ENCODE peak calls at places on chromosomes 5 and 9, in nine cellular contexts. P is NCI-H345; D is adipocyte; Z is hippocampal formation; L is posterior cingulate gyrus; O is cardiac muscle cell; E is activated CD4-positive, alpha-beta T cell treated with anti-CD3 and anti-CD28 coated beads, Interleukin-2, amount 50 U/mL, for 4 hours; N is stimulated activated naive CD4-positive, alpha-beta T cell; F is NCI-H2029. Y is an unnamed sample.
A peak's percentile ranks its signal among the peaks of the same experiment; 100 is the strongest.

GRCh38 chr9:70229579-70229978 is 29.2 kb upstream of the SMC5 start:
- DNase-seq in P (no peak), D (peak; percentile 77), Z (no peak), L (no peak), O (no peak), E (no peak), N (no peak), F (no peak), Y (peak; percentile 18)

GRCh38 chr9:89122944-89123343 is 55.7 kb downstream of the SHC3 start:
- DNase-seq in P (no peak), D (peak; percentile 91), Z (no peak), L (no peak), O (no peak), E (no peak), N (no peak), F (no peak), Y (no peak)

GRCh38 chr5:37837101-37838032 is 2.5 kb downstream of the GDNF start:
- DNase-seq in P (peak; percentile 38), D (peak; percentile 96), Z (peak; percentile 69), L (peak; percentile 93), O (peak; percentile 79), E (peak; percentile 17), N (peak; percentile 0), F (no peak), Y (peak; percentile 18)

GRCh38 chr5:163564321-163564924 is 59.0 kb downstream of the MAT2B start:
- DNase-seq in P (peak; percentile 50), D (peak; percentile 82), Z (peak; percentile 25), L (no peak), O (peak; percentile 67), E (peak; percentile 46), N (peak; percentile 15), F (no peak), Y (peak; percentile 50)

GRCh38 chr5:145237843-145238242 is 597.3 kb downstream of the PRELID2 start:
- DNase-seq in P (peak; percentile 78), D (peak; percentile 70), Z (no peak), L (no peak), O (peak; percentile 86), E (no peak), N (no peak), F (peak; percentile 63), Y (peak; percentile 72)

GRCh38 chr5:132428811-132429440 is 59.4 kb downstream of the SLC22A5 start:
- DNase-seq in P (no peak), D (peak; percentile 84), Z (no peak), L (no peak), O (no peak), E (no peak), N (no peak), F (no peak), Y (peak; percentile 86)

GRCh38 chr9:131562032-131562959 is 17.0 kb downstream of the PRRT1B start:
- DNase-seq in P (no peak), D (no peak), Z (no peak), L (no peak), O (no peak), E (no peak), N (no peak), F (no peak), Y (peak; percentile 41)

GRCh38 chr9:127451681-127452480 is 571 bp downstream of the LRSAM1 start:
- DNase-seq in P (peak; percentile 40), D (peak; percentile 77), Z (no peak), L (peak; percentile 81), O (peak; percentile 57), E (peak; percentile 45), N (peak; percentile 35), F (no peak), Y (no peak)

GRCh38 chr9:96491079-96491879 is 41.3 kb downstream of the HABP4 start:
- DNase-seq in P (no peak), D (no peak), Z (no peak), L (no peak), O (peak; percentile 55), E (peak; percentile 2), N (no peak), F (no peak), Y (no peak)

GRCh38 chr5:80937591-80937990 is 22.6 kb upstream of the RASGRF2 start:
- DNase-seq in P (no peak), D (peak; percentile 38), Z (no peak), L (no peak), O (no peak), E (no peak), N (no peak), F (no peak), Y (no peak)

GRCh38 chr9:131854906-131855504 is 115.1 kb upstream of the RAPGEF1 start:
- DNase-seq in P (no peak), D (peak; percentile 43), Z (no peak), L (no peak), O (no peak), E (no peak), N (no peak), F (no peak), Y (no peak)

GRCh38 chr5:78649816-78650561 is 1.4 kb upstream of the LHFPL2 start:
- DNase-seq in P (no peak), D (peak; percentile 46), Z (no peak), L (no peak), O (no peak), E (no peak), N (no peak), F (no peak), Y (peak; percentile 61)

GRCh38 chr9:21904776-21905175 is 89.4 kb downstream of the CDKN2A start:
- DNase-seq in P (no peak), D (peak; percentile 7), Z (no peak), L (no peak), O (no peak), E (no peak), N (no peak), F (no peak), Y (no peak)

GRCh38 chr5:1783214-1783551 is 16.5 kb downstream of the MRPL36 start:
- DNase-seq in P (no peak), D (no peak), Z (no peak), L (peak; percentile 41), O (peak; percentile 79), E (no peak), N (no peak), F (no peak), Y (peak; percentile 75)

GRCh38 chr9:71716138-71716909 is 52.0 kb downstream of the CEMIP2 start:
- DNase-seq in P (no peak), D (peak; percentile 59), Z (no peak), L (no peak), O (no peak), E (no peak), N (no peak), F (no peak), Y (no peak)

GRCh38 chr9:97714435-97714834 is 17.3 kb upstream of the XPA start:
- DNase-seq in P (no peak), D (peak; percentile 60), Z (no peak), L (no peak), O (no peak), E (no peak), N (no peak), F (no peak), Y (peak; percentile 94)

GRCh38 chr9:136965771-136966484 is 11.4 kb upstream of the PTGDS start:
- DNase-seq in P (no peak), D (peak; percentile 44), Z (peak; percentile 57), L (peak; percentile 85), O (no peak), E (no peak), N (no peak), F (no peak), Y (no peak)

GRCh38 chr5:76332620-76333170 is 70.4 kb upstream of the IQGAP2 start:
- DNase-seq in P (no peak), D (no peak), Z (no peak), L (no peak), O (no peak), E (no peak), N (no peak), F (no peak), Y (peak; percentile 25)

GRCh38 chr9:129522351-129522750 is 98.5 kb downstream of the C9orf50 start:
- DNase-seq in P (no peak), D (no peak), Z (no peak), L (no peak), O (no peak), E (no peak), N (no peak), F (no peak), Y (no peak)

GRCh38 chr9:107983191-107983603 is 493.6 kb upstream of the KLF4 start:
- DNase-seq in P (no peak), D (peak; percentile 51), Z (no peak), L (no peak), O (no peak), E (no peak), N (no peak), F (no peak), Y (peak; percentile 55)

GRCh38 chr9:24986331-24986730 is 440.6 kb upstream of the IZUMO3 start:
- DNase-seq in P (no peak), D (no peak), Z (no peak), L (no peak), O (peak; percentile 51), E (no peak), N (no peak), F (no peak), Y (no peak)

GRCh38 chr5:14502291-14502690 is 79.3 kb upstream of the OTULINL start:
- DNase-seq in P (peak; percentile 18), D (no peak), Z (no peak), L (no peak), O (no peak), E (no peak), N (no peak), F (no peak), Y (no peak)

GRCh38 chr5:126119894-126120442 is 303.2 kb upstream of the GRAMD2B start:
- DNase-seq in P (no peak), D (peak; percentile 60), Z (no peak), L (no peak), O (no peak), E (no peak), N (no peak), F (no peak), Y (peak; percentile 15)

GRCh38 chr5:50751064-50751657 is 84.7 kb downstream of the PARP8 start:
- DNase-seq in P (peak; percentile 57), D (peak; percentile 32), Z (peak; percentile 4), L (no peak), O (peak; percentile 72), E (peak; percentile 26), N (no peak), F (peak; percentile 48), Y (peak; percentile 69)

GRCh38 chr5:83831834-83832233 is 111.2 kb upstream of the HAPLN1 start:
- DNase-seq in P (no peak), D (no peak), Z (no peak), L (no peak), O (no peak), E (no peak), N (no peak), F (no peak), Y (no peak)

GRCh38 chr5:119470105-119470763 is 17.9 kb downstream of the HSD17B4 start:
- DNase-seq in P (no peak), D (no peak), Z (no peak), L (no peak), O (no peak), E (no peak), N (no peak), F (no peak), Y (no peak)

GRCh38 chr5:134967607-134968006 is at the start of gene CATSPER3:
- DNase-seq in P (no peak), D (no peak), Z (no peak), L (no peak), O (no peak), E (no peak), N (no peak), F (no peak), Y (no peak)

GRCh38 chr5:32951003-32951402 is 239.9 kb downstream of the NPR3 start:
- DNase-seq in P (no peak), D (no peak), Z (no peak), L (no peak), O (no peak), E (no peak), N (no peak), F (no peak), Y (no peak)

GRCh38 chr9:115952667-115953316 is 200.8 kb upstream of the PAPPA start:
- DNase-seq in P (no peak), D (peak; percentile 79), Z (no peak), L (no peak), O (no peak), E (no peak), N (no peak), F (no peak), Y (peak; percentile 74)

GRCh38 chr5:146345240-146345577 is 6.6 kb downstream of the POU4F3 start:
- DNase-seq in P (no peak), D (no peak), Z (no peak), L (no peak), O (no peak), E (no peak), N (no peak), F (no peak), Y (no peak)